ENCODE peak calls at places on chromosomes 3 and 15, in seven cellular contexts. One of them, this sample, is unnamed.

GRCh38 chr15:99409097-99409473 is 156.7 kb upstream of the MEF2A start:
- DNase-seq in fibroblast of the aortic adventitia: peak; percentile 61
- DNase-seq in AG09309: peak; percentile 23
- DNase-seq in fibroblast of lung: peak; percentile 49
- DNase-seq in cardiac fibroblast: peak; percentile 70
- DNase-seq in HFFc6: peak; percentile 21
- DNase-seq in brain microvascular endothelial cell: peak; percentile 37
- DNase-seq in this sample: peak; percentile 71

GRCh38 chr15:67564590-67565345 is 22.3 kb downstream of the MAP2K5 start:
- DNase-seq in fibroblast of the aortic adventitia: no peak
- DNase-seq in AG09309: no peak
- DNase-seq in fibroblast of lung: peak; percentile 50
- DNase-seq in cardiac fibroblast: no peak
- DNase-seq in HFFc6: no peak
- DNase-seq in brain microvascular endothelial cell: peak; percentile 28
- DNase-seq in this sample: peak; percentile 10

GRCh38 chr3:69442771-69443197 is 56.9 kb upstream of the FRMD4B start:
- DNase-seq in fibroblast of the aortic adventitia: no peak
- DNase-seq in AG09309: no peak
- DNase-seq in fibroblast of lung: no peak
- DNase-seq in cardiac fibroblast: no peak
- DNase-seq in HFFc6: no peak
- DNase-seq in brain microvascular endothelial cell: no peak
- DNase-seq in this sample: no peak

GRCh38 chr3:43838877-43839276 is 148.1 kb downstream of the ABHD5 start:
- DNase-seq in fibroblast of the aortic adventitia: no peak
- DNase-seq in AG09309: no peak
- DNase-seq in fibroblast of lung: no peak
- DNase-seq in cardiac fibroblast: no peak
- DNase-seq in HFFc6: no peak
- DNase-seq in brain microvascular endothelial cell: no peak
- DNase-seq in this sample: no peak

GRCh38 chr15:51024735-51025453 is 69.8 kb downstream of the TNFAIP8L3 start:
- DNase-seq in fibroblast of the aortic adventitia: peak; percentile 32
- DNase-seq in AG09309: no peak
- DNase-seq in fibroblast of lung: peak; percentile 22
- DNase-seq in cardiac fibroblast: peak; percentile 63
- DNase-seq in HFFc6: no peak
- DNase-seq in brain microvascular endothelial cell: no peak
- DNase-seq in this sample: peak; percentile 45

GRCh38 chr3:56197991-56198390 is 270.3 kb downstream of the ERC2 start:
- DNase-seq in fibroblast of the aortic adventitia: no peak
- DNase-seq in AG09309: no peak
- DNase-seq in fibroblast of lung: no peak
- DNase-seq in cardiac fibroblast: no peak
- DNase-seq in HFFc6: no peak
- DNase-seq in brain microvascular endothelial cell: no peak
- DNase-seq in this sample: peak; percentile 6

GRCh38 chr3:193225726-193226125 is 15.3 kb upstream of the PLAAT1 start:
- DNase-seq in fibroblast of the aortic adventitia: no peak
- DNase-seq in AG09309: no peak
- DNase-seq in fibroblast of lung: no peak
- DNase-seq in cardiac fibroblast: no peak
- DNase-seq in HFFc6: no peak
- DNase-seq in brain microvascular endothelial cell: no peak
- DNase-seq in this sample: no peak

GRCh38 chr3:169350228-169350627 is 313.3 kb downstream of the MECOM start:
- DNase-seq in fibroblast of the aortic adventitia: no peak
- DNase-seq in AG09309: no peak
- DNase-seq in fibroblast of lung: no peak
- DNase-seq in cardiac fibroblast: no peak
- DNase-seq in HFFc6: no peak
- DNase-seq in brain microvascular endothelial cell: no peak
- DNase-seq in this sample: no peak

GRCh38 chr3:114664006-114664405 is 370.2 kb downstream of the TIGIT start:
- DNase-seq in fibroblast of the aortic adventitia: no peak
- DNase-seq in AG09309: no peak
- DNase-seq in fibroblast of lung: no peak
- DNase-seq in cardiac fibroblast: no peak
- DNase-seq in HFFc6: peak; percentile 16
- DNase-seq in brain microvascular endothelial cell: no peak
- DNase-seq in this sample: no peak

GRCh38 chr15:76203766-76204557 is 107.3 kb downstream of the ETFA start:
- DNase-seq in fibroblast of the aortic adventitia: no peak
- DNase-seq in AG09309: no peak
- DNase-seq in fibroblast of lung: no peak
- DNase-seq in cardiac fibroblast: no peak
- DNase-seq in HFFc6: no peak
- DNase-seq in brain microvascular endothelial cell: no peak
- DNase-seq in this sample: no peak

GRCh38 chr3:34298668-34299067 is 500.2 kb downstream of the PDCD6IP start:
- DNase-seq in fibroblast of the aortic adventitia: no peak
- DNase-seq in AG09309: no peak
- DNase-seq in fibroblast of lung: no peak
- DNase-seq in cardiac fibroblast: no peak
- DNase-seq in HFFc6: no peak
- DNase-seq in brain microvascular endothelial cell: no peak
- DNase-seq in this sample: no peak

GRCh38 chr15:44535509-44536297 is 1.2 kb upstream of the EIF3J start:
- DNase-seq in fibroblast of the aortic adventitia: no peak
- DNase-seq in AG09309: no peak
- DNase-seq in fibroblast of lung: no peak
- DNase-seq in cardiac fibroblast: no peak
- DNase-seq in HFFc6: no peak
- DNase-seq in brain microvascular endothelial cell: no peak
- DNase-seq in this sample: no peak

GRCh38 chr3:149615731-149616221 is 42.0 kb downstream of the WWTR1 start:
- DNase-seq in fibroblast of the aortic adventitia: peak; percentile 56
- DNase-seq in AG09309: no peak
- DNase-seq in fibroblast of lung: peak; percentile 28
- DNase-seq in cardiac fibroblast: peak; percentile 60
- DNase-seq in HFFc6: no peak
- DNase-seq in brain microvascular endothelial cell: peak; percentile 69
- DNase-seq in this sample: peak; percentile 79

GRCh38 chr3:192817506-192817905 is 90.2 kb upstream of the FGF12 start:
- DNase-seq in fibroblast of the aortic adventitia: no peak
- DNase-seq in AG09309: no peak
- DNase-seq in fibroblast of lung: no peak
- DNase-seq in cardiac fibroblast: no peak
- DNase-seq in HFFc6: no peak
- DNase-seq in brain microvascular endothelial cell: no peak
- DNase-seq in this sample: no peak

GRCh38 chr3:70056081-70056480 is 56.5 kb downstream of the SAMMSON start:
- DNase-seq in fibroblast of the aortic adventitia: no peak
- DNase-seq in AG09309: no peak
- DNase-seq in fibroblast of lung: no peak
- DNase-seq in cardiac fibroblast: no peak
- DNase-seq in HFFc6: no peak
- DNase-seq in brain microvascular endothelial cell: no peak
- DNase-seq in this sample: no peak

GRCh38 chr3:57983734-57984518 is 24.3 kb upstream of the FLNB start:
- DNase-seq in fibroblast of the aortic adventitia: peak; percentile 94
- DNase-seq in AG09309: peak; percentile 68
- DNase-seq in fibroblast of lung: peak; percentile 88
- DNase-seq in cardiac fibroblast: peak; percentile 80
- DNase-seq in HFFc6: peak; percentile 85
- DNase-seq in brain microvascular endothelial cell: peak; percentile 90
- DNase-seq in this sample: peak; percentile 91

GRCh38 chr3:27380433-27381357 is 11.5 kb upstream of the NEK10 start:
- DNase-seq in fibroblast of the aortic adventitia: peak; percentile 61
- DNase-seq in AG09309: no peak
- DNase-seq in fibroblast of lung: peak; percentile 27
- DNase-seq in cardiac fibroblast: peak; percentile 13
- DNase-seq in HFFc6: no peak
- DNase-seq in brain microvascular endothelial cell: no peak
- DNase-seq in this sample: peak; percentile 10
- TF ChIP-seq CTCF in fibroblast of the aortic adventitia: no peak
- TF ChIP-seq CTCF in AG09309: no peak
- TF ChIP-seq CTCF in fibroblast of lung: no peak
- TF ChIP-seq CTCF in cardiac fibroblast: no peak
- TF ChIP-seq CTCF in HFFc6: no peak
- TF ChIP-seq CTCF in brain microvascular endothelial cell: no peak
- TF ChIP-seq CTCF in this sample: no peak

GRCh38 chr3:194549853-194550252 is 63.1 kb upstream of the ATP13A3 start:
- DNase-seq in fibroblast of the aortic adventitia: no peak
- DNase-seq in AG09309: no peak
- DNase-seq in fibroblast of lung: no peak
- DNase-seq in cardiac fibroblast: no peak
- DNase-seq in HFFc6: no peak
- DNase-seq in brain microvascular endothelial cell: no peak
- DNase-seq in this sample: no peak
- TF ChIP-seq CTCF in fibroblast of the aortic adventitia: no peak
- TF ChIP-seq CTCF in AG09309: no peak
- TF ChIP-seq CTCF in fibroblast of lung: no peak
- TF ChIP-seq CTCF in cardiac fibroblast: no peak
- TF ChIP-seq CTCF in HFFc6: no peak
- TF ChIP-seq CTCF in brain microvascular endothelial cell: no peak
- TF ChIP-seq CTCF in this sample: no peak

GRCh38 chr3:76646921-76647562 is 392.9 kb upstream of the ROBO2 start:
- DNase-seq in fibroblast of the aortic adventitia: no peak
- DNase-seq in AG09309: no peak
- DNase-seq in fibroblast of lung: no peak
- DNase-seq in cardiac fibroblast: no peak
- DNase-seq in HFFc6: no peak
- DNase-seq in brain microvascular endothelial cell: no peak
- DNase-seq in this sample: no peak
- TF ChIP-seq CTCF in fibroblast of the aortic adventitia: no peak
- TF ChIP-seq CTCF in AG09309: no peak
- TF ChIP-seq CTCF in fibroblast of lung: no peak
- TF ChIP-seq CTCF in cardiac fibroblast: no peak
- TF ChIP-seq CTCF in HFFc6: no peak
- TF ChIP-seq CTCF in brain microvascular endothelial cell: peak; percentile 13
- TF ChIP-seq CTCF in this sample: no peak

DNA sequence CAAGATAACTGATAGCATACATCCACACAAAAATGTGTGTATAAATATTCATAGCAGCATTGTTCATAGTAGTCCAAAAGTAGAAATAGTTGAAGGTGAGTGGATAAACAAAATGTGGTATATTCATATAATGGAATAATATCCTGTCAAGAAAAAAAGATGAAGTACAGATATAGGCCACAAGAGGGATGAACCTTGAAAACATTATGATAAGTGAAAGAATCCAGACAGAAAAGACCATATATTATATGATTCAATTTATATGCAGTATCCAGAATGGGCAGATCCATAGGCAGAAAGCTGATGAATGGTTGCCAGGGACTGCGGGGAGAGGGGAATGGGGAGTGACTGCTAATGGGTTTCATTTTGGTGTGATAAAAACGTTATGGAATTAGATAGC is 54.3 kb upstream of the TNIK start:
- DNase-seq in fibroblast of the aortic adventitia: no peak
- DNase-seq in AG09309: no peak
- DNase-seq in fibroblast of lung: no peak
- DNase-seq in cardiac fibroblast: no peak
- DNase-seq in HFFc6: no peak
- DNase-seq in brain microvascular endothelial cell: no peak
- DNase-seq in this sample: no peak
- TF ChIP-seq CTCF in fibroblast of the aortic adventitia: peak; percentile 29
- TF ChIP-seq CTCF in AG09309: no peak
- TF ChIP-seq CTCF in fibroblast of lung: no peak
- TF ChIP-seq CTCF in cardiac fibroblast: peak; percentile 10
- TF ChIP-seq CTCF in HFFc6: peak; percentile 71
- TF ChIP-seq CTCF in brain microvascular endothelial cell: no peak
- TF ChIP-seq CTCF in this sample: no peak

GRCh38 chr3:12486001-12486400 is 1.7 kb downstream of the TSEN2 start:
- DNase-seq in fibroblast of the aortic adventitia: no peak
- DNase-seq in AG09309: no peak
- DNase-seq in fibroblast of lung: no peak
- DNase-seq in cardiac fibroblast: no peak
- DNase-seq in HFFc6: no peak
- DNase-seq in brain microvascular endothelial cell: no peak
- DNase-seq in this sample: no peak

GRCh38 chr3:12484983-12485327 is 675 bp downstream of the TSEN2 start:
- DNase-seq in fibroblast of the aortic adventitia: no peak
- DNase-seq in AG09309: no peak
- DNase-seq in fibroblast of lung: no peak
- DNase-seq in cardiac fibroblast: no peak
- DNase-seq in HFFc6: no peak
- DNase-seq in brain microvascular endothelial cell: no peak
- DNase-seq in this sample: no peak

GRCh38 chr3:12490547-12490946 is 6.3 kb downstream of the TSEN2 start:
- DNase-seq in fibroblast of the aortic adventitia: no peak
- DNase-seq in AG09309: no peak
- DNase-seq in fibroblast of lung: no peak
- DNase-seq in cardiac fibroblast: peak; percentile 33
- DNase-seq in HFFc6: no peak
- DNase-seq in brain microvascular endothelial cell: no peak
- DNase-seq in this sample: no peak

GRCh38 chr3:12486916-12487315 is 2.6 kb downstream of the TSEN2 start:
- DNase-seq in fibroblast of the aortic adventitia: no peak
- DNase-seq in AG09309: no peak
- DNase-seq in fibroblast of lung: no peak
- DNase-seq in cardiac fibroblast: no peak
- DNase-seq in HFFc6: no peak
- DNase-seq in brain microvascular endothelial cell: no peak
- DNase-seq in this sample: no peak

GRCh38 chr3:12489832-12490231 is 5.6 kb downstream of the TSEN2 start:
- DNase-seq in fibroblast of the aortic adventitia: peak; percentile 45
- DNase-seq in AG09309: no peak
- DNase-seq in fibroblast of lung: peak; percentile 57
- DNase-seq in cardiac fibroblast: peak; percentile 56
- DNase-seq in HFFc6: no peak
- DNase-seq in brain microvascular endothelial cell: no peak
- DNase-seq in this sample: peak; percentile 73
- TF ChIP-seq CTCF in fibroblast of the aortic adventitia: no peak
- TF ChIP-seq CTCF in AG09309: no peak
- TF ChIP-seq CTCF in fibroblast of lung: no peak
- TF ChIP-seq CTCF in cardiac fibroblast: no peak
- TF ChIP-seq CTCF in HFFc6: no peak
- TF ChIP-seq CTCF in brain microvascular endothelial cell: no peak
- TF ChIP-seq CTCF in this sample: no peak

DNA sequence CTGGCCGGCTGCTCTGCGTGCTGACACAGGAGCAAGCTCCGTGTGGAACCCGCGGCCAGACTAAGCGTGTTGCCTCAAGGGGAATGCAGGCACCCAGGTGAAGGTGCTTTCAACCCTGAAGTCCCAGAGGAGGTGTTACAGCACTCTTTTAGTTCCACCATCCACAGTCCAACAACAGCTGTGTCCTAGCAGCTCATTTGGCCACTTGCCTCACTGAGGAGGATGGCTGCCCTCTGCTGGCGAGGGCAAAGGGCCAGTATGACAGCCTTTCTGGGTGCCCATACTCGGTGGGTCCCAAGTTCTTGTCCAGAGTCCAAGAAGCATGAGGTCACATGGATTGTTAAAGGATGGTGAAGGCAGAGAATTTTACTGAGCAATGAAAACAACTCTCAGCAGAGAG is 87.8 kb downstream of the C3orf85 start:
- DNase-seq in fibroblast of the aortic adventitia: no peak
- DNase-seq in AG09309: no peak
- DNase-seq in fibroblast of lung: no peak
- DNase-seq in cardiac fibroblast: no peak
- DNase-seq in HFFc6: no peak
- DNase-seq in brain microvascular endothelial cell: no peak
- DNase-seq in this sample: no peak
- TF ChIP-seq CTCF in fibroblast of the aortic adventitia: no peak
- TF ChIP-seq CTCF in AG09309: no peak
- TF ChIP-seq CTCF in fibroblast of lung: no peak
- TF ChIP-seq CTCF in cardiac fibroblast: no peak
- TF ChIP-seq CTCF in HFFc6: peak; percentile 37
- TF ChIP-seq CTCF in brain microvascular endothelial cell: peak; percentile 33
- TF ChIP-seq CTCF in this sample: peak; percentile 13

This sample was measured in fibroblast of pulmonary artery.